ENCODE peak calls at places on chromosome 18, in five cellular contexts. Z is A172, W is iris pigment epithelial cell, C is bronchial epithelial cell, E is NCI-H1417. M is an unnamed sample.

GRCh38 chr18:79991494-79991893 is 3.1 kb upstream of the TXNL4A start:
- DNase-seq in Z (no peak), W (peak), C (no peak), E (no peak), M (no peak)

GRCh38 chr18:76380791-76381405 is 114.1 kb downstream of the ZNF516 start:
- DNase-seq in Z (no peak), W (no peak), C (no peak), E (no peak), M (no peak)

GRCh38 chr18:58254873-58255511 is 211.0 kb downstream of the NEDD4L start:
- DNase-seq in Z (peak), W (no peak), C (no peak), E (no peak), M (no peak)

GRCh38 chr18:79797518-79798345 is at the start of gene KCNG2:
- DNase-seq in Z (no peak), W (peak), C (no peak), E (peak), M (no peak)

GRCh38 chr18:9101730-9102390 is 639 bp upstream of the NDUFV2 start:
- DNase-seq in Z (peak), W (peak), C (peak), E (peak), M (no peak)

GRCh38 chr18:62979172-62979571 is 263.8 kb downstream of the PHLPP1 start:
- DNase-seq in Z (peak), W (peak), C (peak), E (peak), M (peak)

GRCh38 chr18:11053293-11053692 is 96.1 kb downstream of the PIEZO2 start:
- DNase-seq in Z (no peak), W (no peak), C (no peak), E (no peak), M (no peak)

GRCh38 chr18:56470679-56471345 is 167.6 kb downstream of the TXNL1 start:
- DNase-seq in Z (no peak), W (no peak), C (no peak), E (no peak), M (no peak)

GRCh38 chr18:21760321-21760720 is 19.7 kb downstream of the MIB1 start:
- DNase-seq in Z (no peak), W (peak), C (no peak), E (no peak), M (no peak)

GRCh38 chr18:35938562-35938961 is 33.9 kb upstream of the RMP24 start:
- DNase-seq in Z (no peak), W (no peak), C (peak), E (no peak), M (no peak)

GRCh38 chr18:57835904-57836303 is 32.8 kb upstream of the ATP8B1 start:
- DNase-seq in Z (no peak), W (no peak), C (no peak), E (no peak), M (no peak)

GRCh38 chr18:23071285-23071684 is 64.0 kb upstream of the CABLES1 start:
- DNase-seq in Z (peak), W (peak), C (no peak), E (no peak), M (no peak)

GRCh38 chr18:34121157-34121807 is 103.4 kb downstream of the NOL4 start:
- DNase-seq in Z (peak), W (peak), C (peak), E (peak), M (peak)

GRCh38 chr18:5481621-5482020 is 62.2 kb downstream of the EPB41L3 start:
- DNase-seq in Z (no peak), W (no peak), C (no peak), E (no peak), M (no peak)

GRCh38 chr18:79575891-79576685 is 103.5 kb upstream of the CTDP1 start:
- DNase-seq in Z (no peak), W (peak), C (peak), E (peak), M (peak)

GRCh38 chr18:1732143-1732542 is 827.5 kb downstream of the ADCYAP1 start:
- DNase-seq in Z (no peak), W (no peak), C (no peak), E (no peak), M (no peak)

GRCh38 chr18:9740076-9740475 is 32.0 kb downstream of the RAB31 start:
- DNase-seq in Z (peak), W (no peak), C (peak), E (no peak), M (no peak)

GRCh38 chr18:22186484-22186971 is 17.1 kb downstream of the GATA6 start:
- DNase-seq in Z (peak), W (no peak), C (peak), E (no peak), M (peak)

GRCh38 chr18:35497006-35497333 is 790 bp downstream of the INO80C start:
- DNase-seq in Z (peak), W (peak), C (peak), E (no peak), M (no peak)

GRCh38 chr18:24913507-24914147 is 438.3 kb downstream of the ZNF521 start:
- DNase-seq in Z (no peak), W (no peak), C (no peak), E (no peak), M (no peak)

GRCh38 chr18:21489119-21489750 is 111.3 kb downstream of the ESCO1 start:
- DNase-seq in Z (peak), W (peak), C (peak), E (peak), M (no peak)

GRCh38 chr18:70288851-70289328 is at the start of gene SOCS6:
- DNase-seq in Z (no peak), W (peak), C (no peak), E (peak), M (no peak)

GRCh38 chr18:61893971-61894750 is 1.4 kb upstream of the RNF152 start:
- DNase-seq in Z (peak), W (peak), C (peak), E (peak), M (no peak)

GRCh38 chr18:62777814-62778213 is 62.5 kb downstream of the PHLPP1 start:
- DNase-seq in Z (no peak), W (no peak), C (no peak), E (no peak), M (no peak)

M was measured in epithelial cell of prostate.